ENCODE peak calls at places on chromosomes 16 and 17, in nine cellular contexts. J is fibroblast of mammary gland, V is GM06990, C is omental fat pad, A is B cell, B is WTC11, H is astrocyte of the spinal cord, R is glutamatergic neuron, D is cardiac fibroblast. F is an unnamed sample.

GRCh38 chr16:90010676-90011075 is 8.6 kb downstream of the DBNDD1 start:
- DNase-seq in J (no peak), V (no peak), C (no peak), A (no peak), B (no peak), H (no peak), R (no peak), D (no peak), F (no peak)

GRCh38 chr17:78613423-78613822 is 36.2 kb upstream of the DNAH17 start:
- DNase-seq in J (no peak), V (no peak), C (no peak), A (no peak), B (no peak), H (no peak), R (no peak), D (no peak), F (no peak)

GRCh38 chr16:14111713-14112538 is 40.8 kb downstream of the MRTFB start:
- DNase-seq in J (peak), V (no peak), C (no peak), A (no peak), B (no peak), H (no peak), R (no peak), D (peak), F (no peak)

GRCh38 chr17:60817187-60817586 is 139.5 kb downstream of the BCAS3 start:
- DNase-seq in J (peak), V (no peak), C (no peak), A (no peak), B (no peak), H (peak), R (no peak), D (peak), F (no peak)

GRCh38 chr17:80650751-80651173 is 106.1 kb downstream of the RPTOR start:
- DNase-seq in J (no peak), V (no peak), C (no peak), A (no peak), B (no peak), H (no peak), R (no peak), D (no peak), F (no peak)

GRCh38 chr17:40168262-40168832 is 8.9 kb upstream of the RAPGEFL1 start:
- DNase-seq in J (peak), V (no peak), C (no peak), A (peak), B (no peak), H (peak), R (no peak), D (peak), F (peak)

GRCh38 chr17:65143899-65144590 is 6.9 kb downstream of the RGS9 start:
- DNase-seq in J (no peak), V (no peak), C (no peak), A (no peak), B (no peak), H (peak), R (no peak), D (no peak), F (no peak)

GRCh38 chr17:82544431-82545070 is 25.0 kb downstream of the FOXK2 start:
- DNase-seq in J (peak), V (no peak), C (no peak), A (no peak), B (no peak), H (no peak), R (peak), D (no peak), F (no peak)

GRCh38 chr16:65975049-65975708 is 391.3 kb upstream of the CDH5 start:
- DNase-seq in J (peak), V (no peak), C (no peak), A (no peak), B (peak), H (peak), R (no peak), D (peak), F (no peak)

GRCh38 chr16:19524356-19524865 is 669 bp downstream of the CCP110 start:
- DNase-seq in J (no peak), V (no peak), C (no peak), A (peak), B (no peak), H (peak), R (no peak), D (no peak), F (peak)

GRCh38 chr16:31472559-31473203 is 729 bp downstream of the TGFB1I1 start:
- DNase-seq in J (peak), V (no peak), C (peak), A (peak), B (peak), H (peak), R (peak), D (peak), F (peak)

GRCh38 chr17:1273492-1274242 is 3.4 kb downstream of the BHLHA9 start:
- DNase-seq in J (no peak), V (no peak), C (no peak), A (no peak), B (no peak), H (no peak), R (no peak), D (no peak), F (no peak)

DNA sequence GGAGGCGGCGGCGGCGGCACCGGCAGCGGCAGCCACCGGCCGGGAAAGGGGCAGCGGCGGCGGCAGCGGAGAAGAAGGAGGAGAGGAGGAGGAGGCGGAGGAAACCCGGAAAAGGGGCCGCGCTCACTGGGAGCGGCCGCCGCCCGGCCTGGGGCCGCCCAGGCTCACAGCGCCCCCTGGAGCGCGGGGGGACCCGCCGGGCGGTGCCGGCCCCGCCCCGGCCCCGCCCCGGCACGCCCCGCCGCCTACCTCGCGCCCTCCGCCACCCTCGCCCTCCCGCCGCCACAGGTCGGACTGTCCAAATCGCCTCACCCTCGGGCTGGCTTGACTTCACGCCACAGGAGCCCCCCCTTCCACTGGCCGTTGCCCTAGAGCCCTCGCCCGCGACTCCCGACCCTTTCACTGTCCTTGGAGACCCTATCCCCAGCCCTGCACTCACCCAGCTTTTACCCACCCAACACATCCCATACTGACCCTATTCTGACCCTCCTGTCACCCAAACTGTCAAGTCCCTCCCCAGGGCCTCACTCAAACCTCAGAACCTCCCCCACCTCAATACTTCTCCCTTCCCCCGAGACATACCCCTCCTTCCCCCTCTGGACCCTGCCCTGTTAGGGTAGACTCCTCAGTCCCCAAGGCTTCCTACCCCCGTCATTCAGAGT is at the start of gene CSNK2A2:
- DNase-seq in J (peak), V (peak), C (peak), A (peak), B (peak), H (peak), R (peak), D (peak), F (peak)
- TF ChIP-seq CTCF in J (no peak), V (peak), C (no peak), A (no peak), B (no peak), H (peak), R (no peak), D (no peak), F (peak)

GRCh38 chr16:88560722-88561484 is 9.3 kb upstream of the ZC3H18 start:
- DNase-seq in J (peak), V (no peak), C (no peak), A (no peak), B (peak), H (peak), R (no peak), D (peak), F (no peak)

GRCh38 chr16:88556294-88556988 is 13.8 kb upstream of the ZC3H18 start:
- DNase-seq in J (no peak), V (no peak), C (no peak), A (no peak), B (no peak), H (no peak), R (no peak), D (no peak), F (no peak)

GRCh38 chr16:88561485-88562369 is 8.5 kb upstream of the ZC3H18 start:
- DNase-seq in J (peak), V (no peak), C (no peak), A (peak), B (peak), H (peak), R (peak), D (peak), F (peak)

GRCh38 chr16:88554711-88555264 is 15.4 kb upstream of the ZC3H18 start:
- DNase-seq in J (no peak), V (no peak), C (no peak), A (no peak), B (no peak), H (no peak), R (peak), D (no peak), F (no peak)

DNA sequence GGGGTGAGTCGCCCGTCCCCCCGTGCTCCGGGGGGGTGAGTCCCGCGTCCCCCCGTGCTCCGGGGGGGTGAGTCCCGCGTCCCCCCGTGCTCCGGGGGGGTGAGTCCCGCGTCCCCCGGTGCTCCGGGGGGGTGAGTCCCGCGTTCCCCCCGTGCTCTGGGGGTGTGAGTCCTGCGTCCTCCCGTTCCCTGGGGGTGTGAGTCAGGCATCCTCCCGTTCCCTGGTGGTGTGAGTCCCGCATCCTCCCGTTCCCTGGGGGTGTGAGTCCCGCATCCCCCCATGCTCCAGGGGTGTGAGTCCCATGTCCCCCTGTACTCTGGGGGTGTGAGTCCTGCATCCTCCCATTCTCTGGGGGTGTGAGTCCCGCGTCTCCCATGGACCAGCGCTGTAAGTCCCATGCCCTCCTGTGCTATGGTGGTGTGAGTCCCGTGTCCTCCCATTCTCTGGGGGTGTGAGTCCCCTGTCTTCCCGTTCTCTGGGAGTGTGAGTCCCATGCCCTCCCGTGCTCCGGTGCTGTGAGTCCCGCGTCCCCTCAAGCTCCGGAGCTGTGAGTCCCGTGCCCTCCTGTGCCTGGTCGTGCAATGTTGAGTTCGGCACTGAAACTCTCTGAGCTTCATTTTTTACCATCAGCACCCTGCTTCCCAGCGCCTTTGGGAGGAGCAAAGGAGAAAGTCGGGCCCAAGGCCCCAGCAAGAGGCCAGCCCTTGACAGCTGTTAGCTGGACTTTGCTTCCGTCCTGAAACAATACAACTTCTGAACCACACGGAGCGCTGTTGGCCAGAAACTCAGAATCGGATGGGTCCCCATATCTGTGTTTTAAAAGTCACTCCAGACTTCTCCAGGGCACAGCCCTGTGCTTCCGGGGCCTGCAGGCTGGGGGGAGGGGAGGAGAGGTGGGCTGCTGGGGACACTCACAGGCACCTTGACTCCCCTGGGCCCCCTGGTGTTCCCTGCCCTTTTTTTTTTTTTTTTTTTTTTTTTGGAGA is 11.5 kb upstream of the ZC3H18 start:
- DNase-seq in J (peak), V (no peak), C (no peak), A (peak), B (peak), H (peak), R (peak), D (peak), F (no peak)
- TF ChIP-seq CTCF in J (peak), V (peak), C (no peak), A (peak), B (no peak), H (peak), R (peak), D (peak), F (no peak)

GRCh38 chr16:50863673-50864144 is 121.8 kb downstream of the CYLD start:
- DNase-seq in J (no peak), V (no peak), C (no peak), A (no peak), B (no peak), H (no peak), R (no peak), D (no peak), F (peak)
- TF ChIP-seq CTCF in J (no peak), V (no peak), C (no peak), A (no peak), B (no peak), H (no peak), R (no peak), D (no peak), F (no peak)

DNA sequence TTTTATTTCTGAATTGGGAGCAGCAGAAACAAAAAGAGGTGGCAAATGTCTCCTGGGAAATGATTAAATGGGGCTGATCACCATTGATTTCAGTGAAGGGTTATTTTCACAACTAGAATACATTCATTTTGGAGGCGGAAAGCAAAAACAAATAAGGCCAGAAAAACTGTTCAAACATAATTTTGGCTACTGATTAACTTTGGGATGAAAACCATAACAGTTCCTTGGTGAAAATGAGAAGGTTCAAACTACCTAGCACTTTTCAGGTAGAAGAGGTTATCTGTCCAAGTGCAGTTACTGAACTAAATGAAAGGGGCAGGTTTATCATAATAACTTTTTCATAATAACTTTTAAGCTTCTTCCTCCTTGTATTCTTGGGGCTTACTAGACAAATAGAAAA is 718.5 kb downstream of the CDH11 start:
- DNase-seq in J (no peak), V (no peak), C (no peak), A (no peak), B (no peak), H (no peak), R (no peak), D (no peak), F (no peak)
- TF ChIP-seq CTCF in J (no peak), V (no peak), C (no peak), A (no peak), B (no peak), H (no peak), R (no peak), D (no peak), F (no peak)

DNA sequence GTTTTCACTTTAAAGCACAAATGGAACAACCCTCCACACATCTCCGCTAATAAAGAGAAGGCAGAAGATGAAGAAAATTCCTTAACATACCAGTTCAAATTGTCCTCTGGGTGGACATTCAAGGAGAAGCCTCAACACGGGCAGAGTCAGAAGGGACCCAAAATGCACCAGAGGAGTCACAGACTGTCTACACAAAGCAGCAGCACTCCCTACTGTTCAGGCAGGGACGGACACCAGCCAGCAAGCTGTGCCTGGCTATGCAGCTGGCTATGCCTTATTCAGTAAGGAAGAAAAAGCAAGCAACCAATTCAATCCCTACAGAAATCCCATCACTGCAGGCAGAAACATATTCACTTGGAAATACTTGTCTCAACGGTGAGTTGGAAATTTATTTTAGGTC is 8.1 kb downstream of the DNAJC7 start:
- DNase-seq in J (no peak), V (no peak), C (no peak), A (no peak), B (no peak), H (no peak), R (no peak), D (no peak), F (no peak)
- TF ChIP-seq CTCF in J (peak), V (peak), C (no peak), A (no peak), B (no peak), H (no peak), R (no peak), D (peak), F (no peak)

DNA sequence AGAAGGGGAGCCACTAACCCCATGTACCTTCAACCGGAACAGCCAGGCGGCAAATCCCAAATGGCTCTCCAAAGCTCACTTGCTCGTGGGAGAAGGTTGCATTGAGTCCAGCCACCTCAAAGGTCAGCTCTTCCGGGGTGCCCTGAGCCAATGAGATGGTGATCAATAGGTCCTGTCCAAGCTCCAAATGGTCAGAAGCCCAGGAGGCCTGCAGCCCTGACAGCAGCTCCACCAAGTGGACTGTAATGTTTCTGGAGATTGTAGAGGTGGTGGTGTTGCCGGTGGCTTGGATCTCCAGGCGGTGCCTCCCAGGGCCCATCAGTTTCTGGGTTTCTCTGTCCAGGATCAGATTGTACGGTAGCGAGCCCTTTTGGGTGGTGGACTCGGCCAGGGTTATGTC is 39.9 kb upstream of the BCO1 start:
- DNase-seq in J (no peak), V (no peak), C (no peak), A (no peak), B (no peak), H (no peak), R (no peak), D (peak), F (no peak)
- TF ChIP-seq CTCF in J (peak), V (no peak), C (no peak), A (no peak), B (no peak), H (peak), R (no peak), D (peak), F (no peak)

GRCh38 chr16:11315499-11315898 is 29.8 kb upstream of the RMI2 start:
- DNase-seq in J (no peak), V (no peak), C (no peak), A (no peak), B (peak), H (peak), R (no peak), D (peak), F (no peak)
- TF ChIP-seq CTCF in J (no peak), V (no peak), C (no peak), A (no peak), B (no peak), H (peak), R (no peak), D (no peak), F (no peak)

GRCh38 chr17:17171991-17172939 is 33.9 kb downstream of the PLD6 start:
- DNase-seq in J (no peak), V (no peak), C (no peak), A (no peak), B (peak), H (no peak), R (peak), D (no peak), F (no peak)
- TF ChIP-seq CTCF in J (no peak), V (no peak), C (no peak), A (no peak), B (no peak), H (no peak), R (no peak), D (no peak), F (no peak)